ENCODE peak calls at places on chromosomes 2 and 18, in seven cellular contexts. V is heart left ventricle; L is CD4-positive, alpha-beta memory T cell; F is GM23248; A is iPS DF 6.9; D is lung; H is fibroblast of pulmonary artery. C is an unnamed sample.

GRCh38 chr2:170214309-170214902 is 36.5 kb downstream of the MYO3B start:
- DNase-seq in A (peak; percentile 71), L (no peak), H (no peak), F (no peak), V (no peak), D (no peak), C (no peak)

GRCh38 chr2:158269143-158269542 is 167.5 kb downstream of the UPP2 start:
- DNase-seq in V (no peak), F (no peak), H (no peak), A (no peak), D (no peak), L (no peak), C (peak; percentile 16)

GRCh38 chr2:120398961-120399888 is 53.3 kb downstream of the INHBB start:
- DNase-seq in L (no peak), F (no peak), A (no peak), V (no peak), D (no peak), H (no peak), C (no peak)

GRCh38 chr2:28869494-28870145 is 489 bp downstream of the TRMT61B start:
- DNase-seq in L (no peak), D (no peak), F (peak; percentile 79), H (no peak), A (no peak), V (no peak), C (peak; percentile 11)

GRCh38 chr18:9354256-9354655 is 19.7 kb downstream of the TWSG1 start:
- DNase-seq in D (no peak), L (no peak), H (no peak), V (no peak), F (peak; percentile 15), A (no peak), C (no peak)

GRCh38 chr2:64404743-64405142 is 49.2 kb upstream of the LGALSL start:
- DNase-seq in F (peak; percentile 45), H (peak; percentile 65), D (peak; percentile 53), A (peak; percentile 47), V (peak; percentile 42), L (no peak), C (peak; percentile 37)

GRCh38 chr18:3117493-3118192 is 102.1 kb downstream of the MYOM1 start:
- DNase-seq in L (no peak), A (no peak), F (no peak), D (no peak), H (no peak), V (no peak), C (peak; percentile 67)

GRCh38 chr2:149084924-149085795 is 46.7 kb downstream of the LYPD6B start:
- DNase-seq in H (no peak), A (no peak), F (peak; percentile 46), D (no peak), V (no peak), L (no peak), C (no peak)

GRCh38 chr18:79620586-79621165 is 58.9 kb upstream of the CTDP1 start:
- DNase-seq in H (no peak), A (no peak), V (no peak), L (no peak), D (no peak), F (no peak), C (no peak)

GRCh38 chr2:160876765-160877164 is 283.5 kb upstream of the TANK start:
- DNase-seq in A (no peak), F (peak; percentile 30), V (no peak), L (no peak), H (peak; percentile 16), D (no peak), C (no peak)

GRCh38 chr2:74440378-74441110 is 1.2 kb downstream of the RTKN start:
- DNase-seq in H (peak; percentile 86), L (no peak), A (no peak), F (peak; percentile 93), D (peak; percentile 83), V (peak; percentile 91), C (peak; percentile 90)

GRCh38 chr2:160427629-160428424 is 65.8 kb downstream of the RBMS1 start:
- DNase-seq in F (peak; percentile 86), H (peak; percentile 91), V (peak; percentile 36), L (peak; percentile 69), A (no peak), D (no peak), C (no peak)

GRCh38 chr18:34033968-34034367 is 190.7 kb downstream of the NOL4 start:
- DNase-seq in A (no peak), F (no peak), V (no peak), H (no peak), D (no peak), L (no peak), C (no peak)

GRCh38 chr18:80132196-80132812 is 23.2 kb downstream of the ADNP2 start:
- DNase-seq in D (no peak), V (no peak), F (no peak), A (no peak), H (no peak), L (no peak), C (no peak)

GRCh38 chr2:18896106-18896505 is 306.7 kb upstream of the NT5C1B start:
- DNase-seq in L (no peak), H (peak; percentile 25), F (peak; percentile 61), D (no peak), A (no peak), V (no peak), C (no peak)

GRCh38 chr2:205367536-205367935 is 314.8 kb upstream of the NRP2 start:
- DNase-seq in A (no peak), V (no peak), H (no peak), L (no peak), D (no peak), F (no peak), C (no peak)

GRCh38 chr2:13578547-13578946 is 861.8 kb downstream of the TRIB2 start:
- DNase-seq in H (no peak), L (no peak), F (no peak), V (no peak), A (no peak), D (no peak), C (no peak)

GRCh38 chr2:25979006-25979405 is 3.3 kb downstream of the KIF3C start:
- DNase-seq in D (no peak), L (no peak), V (no peak), F (peak; percentile 44), A (no peak), H (no peak), C (no peak)

GRCh38 chr2:240355001-240355891 is 80.2 kb upstream of the GPC1 start:
- DNase-seq in D (no peak), F (peak; percentile 41), A (no peak), L (no peak), H (peak; percentile 49), V (no peak), C (no peak)

GRCh38 chr18:78792094-78792493 is 187.5 kb upstream of the SALL3 start:
- DNase-seq in A (no peak), F (no peak), D (no peak), V (no peak), L (no peak), H (no peak), C (no peak)

GRCh38 chr2:56444339-56444738 is 260.5 kb downstream of the CCDC85A start:
- DNase-seq in H (peak; percentile 1), A (no peak), F (no peak), L (no peak), V (no peak), D (no peak), C (peak; percentile 27)
- H3K4me3 ChIP-seq in H (no peak overlapping the region), A (no peak overlapping the region), F (no peak overlapping the region), L (no peak overlapping the region), V (no peak overlapping the region), D (no peak overlapping the region), C (no peak overlapping the region)

GRCh38 chr18:23580677-23581367 is 5.5 kb downstream of the NPC1 start:
- DNase-seq in F (peak; percentile 89), A (no peak), V (no peak), H (peak; percentile 15), L (no peak), D (no peak), C (no peak)
- H3K4me3 ChIP-seq in F (peak overlapping the region; percentile 23), A (no peak overlapping the region), V (no peak overlapping the region), H (no peak overlapping the region), L (no peak overlapping the region), D (no peak overlapping the region), C (no peak overlapping the region)

DNA sequence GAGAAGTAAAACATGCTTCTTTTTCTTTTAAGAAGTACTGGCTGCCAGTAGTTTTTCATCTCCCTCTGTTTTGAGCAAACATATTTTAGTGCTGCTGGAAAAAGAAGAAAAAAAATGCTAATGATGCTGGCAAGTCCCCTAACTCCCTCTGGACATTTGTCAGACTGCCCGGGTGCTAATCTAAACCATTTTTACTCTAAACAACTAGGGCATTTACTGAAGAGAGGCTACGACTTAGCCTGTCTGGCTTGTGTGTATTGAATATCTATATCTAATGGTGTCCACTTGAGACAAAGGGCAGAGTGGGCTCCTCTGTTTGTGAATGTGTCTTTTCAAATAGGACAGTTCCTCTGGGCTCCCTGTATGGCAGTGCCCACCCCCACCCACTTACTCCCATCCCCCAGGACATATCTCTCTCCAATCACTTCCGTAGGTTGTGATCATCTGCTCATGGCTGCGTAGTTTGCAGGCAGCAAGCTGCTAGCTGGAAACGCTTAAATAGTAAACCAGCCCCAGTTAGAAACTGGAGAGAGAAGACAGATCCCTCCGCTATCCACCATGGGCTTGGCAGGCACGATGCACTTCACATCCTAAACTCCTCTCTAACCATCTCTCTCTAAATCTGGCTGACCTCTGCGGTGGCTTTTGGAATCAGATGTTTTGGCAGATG is 58.4 kb downstream of the DOCK10 start:
- DNase-seq in D (no peak), V (no peak), H (peak; percentile 46), A (no peak), F (peak; percentile 72), L (no peak), C (no peak)
- H3K4me3 ChIP-seq in D (no peak overlapping the region), V (peak overlapping the region; percentile 30), H (peak overlapping the region; percentile 38), A (no peak overlapping the region), F (peak overlapping the region; percentile 71), L (no peak overlapping the region), C (no peak overlapping the region)

DNA sequence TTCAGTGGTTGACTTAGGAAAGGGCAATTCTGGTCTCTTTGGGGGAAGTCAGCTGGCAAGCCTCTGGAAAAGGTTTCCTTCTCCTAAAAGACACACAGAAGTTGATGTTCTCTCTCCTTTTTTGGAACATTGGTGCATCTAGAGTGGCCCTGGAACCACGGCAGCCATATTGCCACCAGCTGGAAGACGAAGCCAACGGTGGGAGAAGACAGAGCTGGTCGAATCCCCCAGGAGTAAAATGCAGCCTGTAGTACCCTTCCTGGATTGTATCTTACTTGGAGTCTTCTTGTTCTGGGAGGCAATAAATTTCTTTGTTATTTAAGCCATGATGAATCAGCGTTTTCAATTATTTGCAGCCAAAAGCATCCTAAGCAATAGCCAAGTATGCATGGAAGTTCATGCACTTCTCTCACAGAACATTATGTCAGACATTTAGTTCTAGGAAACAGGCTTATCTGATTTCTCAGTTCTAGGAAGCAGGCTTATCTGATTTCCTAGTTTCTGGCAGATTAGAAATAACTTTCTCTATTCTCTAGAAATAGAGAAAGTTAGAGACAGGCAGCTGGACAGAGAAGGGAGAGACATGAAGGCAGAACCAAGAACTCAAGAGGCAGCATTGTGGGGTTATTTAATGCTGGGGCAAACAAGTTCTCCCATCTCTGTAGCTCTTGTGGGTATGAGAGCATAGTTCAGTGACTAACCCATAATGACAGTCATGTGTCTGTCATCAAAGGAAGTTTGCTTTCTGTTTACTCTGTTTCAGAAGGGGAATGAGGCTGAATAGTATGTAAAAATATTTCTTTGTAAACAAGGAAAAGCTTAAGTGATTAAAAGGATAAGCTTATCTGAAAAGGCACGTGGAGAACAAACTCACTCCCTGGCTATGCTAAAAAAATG is 40.5 kb upstream of the NABP1 start:
- DNase-seq in D (no peak), A (no peak), L (peak; percentile 52), H (peak; percentile 42), F (peak; percentile 65), V (no peak), C (no peak)
- H3K4me3 ChIP-seq in D (no peak overlapping the region), A (no peak overlapping the region), L (peak overlapping the region; percentile 7), H (no peak overlapping the region), F (no peak overlapping the region), V (no peak overlapping the region), C (no peak overlapping the region)